ENCODE peak calls at places on chromosomes 13 and 19, in seven cellular contexts. F, B, P, W, C, L and T are unnamed samples.

GRCh38 chr13:22218784-22219183 is 547.9 kb downstream of the FGF9 start:
- DNase-seq in F (no peak), B (no peak), P (no peak), W (no peak), C (no peak), L (no peak), T (no peak)

GRCh38 chr19:3045885-3046603 is 16.3 kb downstream of the TLE5 start:
- DNase-seq in F (no peak), B (no peak), P (no peak), W (no peak), C (no peak), L (no peak), T (no peak)

GRCh38 chr19:51441410-51442390 is 16.6 kb downstream of the SIGLEC8 start:
- DNase-seq in F (peak), B (peak), P (no peak), W (peak), C (no peak), L (no peak), T (no peak)

GRCh38 chr19:16559896-16560295 is 12.3 kb downstream of the SLC35E1 start:
- DNase-seq in F (no peak), B (no peak), P (no peak), W (no peak), C (peak), L (no peak), T (peak)

GRCh38 chr13:21637296-21637695 is 33.3 kb upstream of the MICU2 start:
- DNase-seq in F (peak), B (no peak), P (peak), W (peak), C (peak), L (peak), T (peak)

GRCh38 chr19:3642987-3643386 is 16.4 kb upstream of the CACTIN start:
- DNase-seq in F (peak), B (no peak), P (no peak), W (no peak), C (no peak), L (no peak), T (no peak)

GRCh38 chr13:48603375-48603774 is 50.4 kb upstream of the CYSLTR2 start:
- DNase-seq in F (no peak), B (no peak), P (no peak), W (no peak), C (no peak), L (no peak), T (no peak)

GRCh38 chr13:79353698-79354097 is 52.4 kb downstream of the RBM26 start:
- DNase-seq in F (no peak), B (no peak), P (no peak), W (no peak), C (no peak), L (peak), T (no peak)

GRCh38 chr13:109699628-109700071 is 86.7 kb downstream of the IRS2 start:
- DNase-seq in F (no peak), B (no peak), P (no peak), W (no peak), C (no peak), L (no peak), T (peak)

GRCh38 chr13:41785402-41786142 is 175.3 kb downstream of the VWA8 start:
- DNase-seq in F (no peak), B (no peak), P (no peak), W (no peak), C (no peak), L (no peak), T (no peak)

GRCh38 chr13:26460652-26461051 is 96.8 kb upstream of the WASF3 start:
- DNase-seq in F (no peak), B (no peak), P (no peak), W (peak), C (peak), L (peak), T (peak)

GRCh38 chr19:2188708-2189385 is 25.1 kb downstream of the DOT1L start:
- DNase-seq in F (no peak), B (no peak), P (peak), W (no peak), C (no peak), L (no peak), T (no peak)

GRCh38 chr13:99639126-99639525 is 137.9 kb downstream of the TM9SF2 start:
- DNase-seq in F (no peak), B (no peak), P (no peak), W (no peak), C (no peak), L (no peak), T (no peak)
- H3K4me3 ChIP-seq in F (no peak), B (no peak), P (no peak), W (no peak), C (no peak), L (no peak), T (no peak)

GRCh38 chr19:30562981-30563380 is 190.8 kb downstream of the ZNF536 start:
- DNase-seq in F (no peak), B (no peak), P (no peak), W (no peak), C (no peak), L (no peak), T (no peak)
- H3K4me3 ChIP-seq in F (no peak), B (no peak), P (no peak), W (no peak), C (no peak), L (no peak), T (no peak)

GRCh38 chr13:83153833-83154232 is 728.4 kb downstream of the SLITRK1 start:
- DNase-seq in F (no peak), B (no peak), P (no peak), W (no peak), C (peak), L (peak), T (no peak)
- H3K4me3 ChIP-seq in F (no peak), B (no peak), P (no peak), W (no peak), C (no peak), L (no peak), T (no peak)

GRCh38 chr19:46475976-46476375 is 4.6 kb upstream of the PNMA8A start:
- DNase-seq in F (no peak), B (no peak), P (no peak), W (no peak), C (no peak), L (no peak), T (peak)
- H3K4me3 ChIP-seq in F (no peak), B (no peak), P (no peak), W (no peak), C (no peak), L (no peak), T (no peak)

DNA sequence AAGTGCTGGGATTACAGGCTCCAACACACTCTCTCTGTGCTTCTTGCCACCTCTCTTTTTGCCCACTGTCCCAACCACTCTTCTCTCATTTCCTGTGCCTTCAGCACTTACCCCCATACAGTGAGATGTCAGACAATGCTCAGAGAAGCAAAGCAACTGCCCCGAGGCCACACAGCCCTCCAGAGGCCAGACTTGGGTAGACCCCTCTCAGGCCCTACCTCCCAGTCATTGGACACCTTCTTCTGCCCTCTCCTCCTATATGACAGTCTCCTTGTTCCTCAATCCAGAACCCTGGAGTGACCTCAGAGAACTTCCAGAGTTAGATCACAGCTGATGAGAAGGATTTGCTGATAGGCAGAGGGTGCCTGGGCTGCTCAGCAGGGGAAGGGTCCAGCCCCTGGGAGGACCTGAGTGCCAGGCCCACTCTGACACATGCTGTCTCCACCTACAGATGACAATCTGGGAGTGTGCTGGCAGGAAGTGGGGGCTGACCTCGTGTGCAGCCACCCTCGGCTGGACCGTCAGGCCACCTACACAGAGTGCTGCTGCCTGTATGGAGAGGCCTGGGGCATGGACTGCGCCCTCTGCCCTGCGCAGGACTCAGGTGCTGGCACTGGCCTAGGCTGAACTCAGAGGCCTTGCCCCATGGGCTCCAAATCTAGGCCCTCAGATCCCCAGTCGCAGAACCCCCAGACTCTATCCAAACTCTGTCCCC is 24.4 kb downstream of the LTBP4 start:
- DNase-seq in F (no peak), B (no peak), P (no peak), W (no peak), C (no peak), L (no peak), T (no peak)
- H3K4me3 ChIP-seq in F (no peak), B (no peak), P (no peak), W (no peak), C (no peak), L (no peak), T (no peak)

DNA sequence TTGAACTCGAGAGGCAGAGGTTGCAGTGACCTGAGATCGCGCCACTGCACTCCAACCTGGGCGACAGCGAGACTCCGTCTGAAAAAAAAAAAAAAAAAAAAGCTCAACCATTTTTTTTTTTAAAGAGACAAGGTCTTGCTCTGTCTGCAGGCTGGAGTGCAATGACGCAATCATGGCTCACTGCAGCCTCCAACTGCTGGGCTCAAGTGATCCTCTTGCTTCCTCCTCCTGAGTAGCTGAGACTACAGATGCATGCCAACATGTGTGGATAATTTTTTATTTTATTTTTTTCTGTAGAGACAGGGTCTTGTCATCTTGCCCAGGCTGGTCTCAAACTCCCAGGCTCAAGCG is 10.3 kb downstream of the EHD2 start:
- DNase-seq in F (no peak), B (no peak), P (no peak), W (peak), C (peak), L (peak), T (peak)
- H3K4me3 ChIP-seq in F (no peak), B (no peak), P (no peak), W (no peak), C (peak), L (no peak), T (no peak)

GRCh38 chr19:50313812-50314536 is 15.2 kb downstream of the KCNC3 start:
- DNase-seq in F (no peak), B (no peak), P (no peak), W (peak), C (no peak), L (no peak), T (no peak)

GRCh38 chr19:50312967-50313811 is 16.0 kb downstream of the KCNC3 start:
- DNase-seq in F (no peak), B (no peak), P (no peak), W (no peak), C (no peak), L (no peak), T (no peak)

GRCh38 chr19:50310759-50311465 is 18.3 kb downstream of the KCNC3 start:
- DNase-seq in F (no peak), B (no peak), P (no peak), W (no peak), C (no peak), L (no peak), T (no peak)

GRCh38 chr19:50309396-50310125 is 19.6 kb downstream of the KCNC3 start:
- DNase-seq in F (no peak), B (no peak), P (no peak), W (no peak), C (no peak), L (no peak), T (no peak)

GRCh38 chr19:50311723-50312635 is 17.2 kb downstream of the KCNC3 start:
- DNase-seq in F (no peak), B (no peak), P (no peak), W (no peak), C (no peak), L (peak), T (no peak)
- H3K4me3 ChIP-seq in F (no peak), B (no peak), P (no peak), W (no peak), C (no peak), L (peak), T (no peak)

DNA sequence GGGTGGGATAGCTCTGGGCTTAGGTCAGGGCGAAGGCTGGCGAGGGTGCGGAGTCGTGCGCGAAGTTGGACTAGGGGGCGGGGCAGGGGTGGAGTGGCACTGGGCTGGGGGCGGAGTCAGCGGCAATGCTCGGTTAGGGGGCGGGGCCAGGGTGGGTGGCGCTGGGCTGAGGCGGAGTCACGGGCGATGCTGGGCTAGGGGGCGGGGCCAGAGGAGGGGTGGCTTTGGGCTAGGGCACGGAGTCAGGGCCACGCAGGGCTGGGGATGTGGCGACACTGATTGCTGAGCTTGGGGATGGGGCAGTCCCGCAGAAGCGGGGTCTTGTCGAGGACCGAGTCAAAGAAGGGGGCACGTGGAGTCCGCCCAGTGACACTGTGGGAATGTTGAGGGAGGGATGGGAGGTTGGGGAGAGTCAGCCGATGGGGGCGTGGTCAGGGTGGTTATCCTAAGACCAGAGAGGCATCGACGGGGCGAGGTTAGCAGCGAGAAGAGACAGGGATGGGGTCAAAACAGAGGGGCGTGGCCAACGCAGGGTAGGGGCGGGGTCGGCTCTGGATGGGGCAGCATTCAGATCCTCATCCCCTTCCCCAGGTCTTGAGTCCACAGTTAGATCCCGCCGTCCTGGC is 8.7 kb downstream of the HOMER3 start:
- DNase-seq in F (peak), B (peak), P (peak), W (peak), C (peak), L (peak), T (peak)
- H3K4me3 ChIP-seq in F (no peak), B (peak), P (peak), W (no peak), C (peak), L (peak), T (no peak)

GRCh38 chr19:41328818-41329220 is 18.8 kb downstream of the CCDC97 start:
- DNase-seq in F (no peak), B (no peak), P (no peak), W (no peak), C (no peak), L (no peak), T (no peak)
- H3K4me3 ChIP-seq in F (no peak), B (no peak), P (no peak), W (no peak), C (no peak), L (no peak), T (no peak)